ENCODE peak calls at places on chromosomes 1 and 21, in seven cellular contexts. Z, P, K, N, G, S and E are unnamed samples.

GRCh38 chr1:39727221-39727931 is 11.3 kb upstream of the PPIE start:
- ATAC-seq in Z (no peak), P (no peak), K (no peak), N (no peak), G (no peak), S (no peak), E (no peak)

GRCh38 chr1:220817907-220818306 is 31.2 kb downstream of the MTARC1 start:
- ATAC-seq in Z (no peak), P (peak; percentile 73), K (peak; percentile 22), N (peak; percentile 62), G (no peak), S (no peak), E (peak; percentile 71)

GRCh38 chr21:42245348-42246185 is 26.6 kb downstream of the ABCG1 start:
- ATAC-seq in Z (peak; percentile 58), P (peak; percentile 54), K (no peak), N (no peak), G (peak; percentile 23), S (no peak), E (no peak)

GRCh38 chr1:9910080-9910424 is at the start of gene CTNNBIP1:
- ATAC-seq in Z (no peak), P (peak; percentile 81), K (no peak), N (no peak), G (no peak), S (peak; percentile 57), E (peak; percentile 93)

GRCh38 chr1:174768516-174768915 is 231.2 kb upstream of the CACYBP start:
- ATAC-seq in Z (no peak), P (no peak), K (no peak), N (no peak), G (no peak), S (no peak), E (no peak)

GRCh38 chr1:6171546-6172124 is 8.5 kb downstream of the CHD5 start:
- ATAC-seq in Z (peak; percentile 45), P (no peak), K (peak; percentile 77), N (no peak), G (no peak), S (peak; percentile 87), E (no peak)

GRCh38 chr1:218397752-218398339 is 52.7 kb downstream of the TGFB2 start:
- ATAC-seq in Z (no peak), P (no peak), K (no peak), N (peak; percentile 80), G (peak; percentile 15), S (peak; percentile 62), E (no peak)

GRCh38 chr1:184891440-184891839 is 82.9 kb downstream of the NIBAN1 start:
- ATAC-seq in Z (peak; percentile 44), P (peak; percentile 22), K (no peak), N (no peak), G (no peak), S (no peak), E (no peak)

GRCh38 chr21:42062543-42063022 is 8.5 kb upstream of the UMODL1 start:
- ATAC-seq in Z (peak; percentile 39), P (no peak), K (no peak), N (no peak), G (peak; percentile 7), S (peak; percentile 15), E (no peak)

GRCh38 chr1:203263496-203263895 is 34.0 kb upstream of the CHIT1 start:
- ATAC-seq in Z (no peak), P (no peak), K (no peak), N (no peak), G (no peak), S (no peak), E (no peak)

GRCh38 chr1:240998024-240998423 is 359.0 kb downstream of the RGS7 start:
- ATAC-seq in Z (no peak), P (no peak), K (no peak), N (no peak), G (no peak), S (no peak), E (no peak)

GRCh38 chr21:45449658-45450502 is 44.9 kb downstream of the COL18A1 start:
- ATAC-seq in Z (no peak), P (no peak), K (no peak), N (no peak), G (peak; percentile 12), S (peak; percentile 4), E (no peak)

GRCh38 chr1:27372022-27372807 is 2.4 kb downstream of the FCN3 start:
- ATAC-seq in Z (no peak), P (no peak), K (no peak), N (no peak), G (no peak), S (peak; percentile 22), E (no peak)

GRCh38 chr1:151166506-151166956 is 587 bp downstream of the SCNM1 start:
- ATAC-seq in Z (no peak), P (no peak), K (peak; percentile 40), N (peak; percentile 2), G (no peak), S (peak; percentile 10), E (no peak)

GRCh38 chr1:110722835-110723234 is 48.1 kb upstream of the KCNA3 start:
- ATAC-seq in Z (no peak), P (no peak), K (no peak), N (no peak), G (no peak), S (no peak), E (no peak)

GRCh38 chr1:100440075-100440809 is 87.9 kb downstream of the CDC14A start:
- ATAC-seq in Z (peak; percentile 88), P (no peak), K (no peak), N (no peak), G (peak; percentile 44), S (no peak), E (no peak)

GRCh38 chr1:243268751-243269460 is 13.1 kb downstream of the SDCCAG8 start:
- ATAC-seq in Z (peak; percentile 31), P (no peak), K (peak; percentile 38), N (no peak), G (no peak), S (no peak), E (no peak)

GRCh38 chr1:234611799-234612351 is 1.9 kb upstream of the IRF2BP2 start:
- ATAC-seq in Z (no peak), P (peak; percentile 7), K (no peak), N (no peak), G (peak; percentile 2), S (peak; percentile 27), E (no peak)

GRCh38 chr1:199226163-199226562 is 587.3 kb downstream of the PTPRC start:
- ATAC-seq in Z (no peak), P (no peak), K (no peak), N (no peak), G (no peak), S (no peak), E (no peak)

GRCh38 chr1:210475806-210476205 is 147.1 kb downstream of the HHAT start:
- ATAC-seq in Z (no peak), P (no peak), K (no peak), N (no peak), G (no peak), S (no peak), E (no peak)

GRCh38 chr1:184219414-184219813 is 167.4 kb upstream of the C1orf21 start:
- ATAC-seq in Z (no peak), P (no peak), K (no peak), N (no peak), G (no peak), S (no peak), E (no peak)

GRCh38 chr1:20654104-20654690 is 7.0 kb downstream of the DDOST start:
- ATAC-seq in Z (peak; percentile 56), P (peak; percentile 74), K (no peak), N (no peak), G (no peak), S (no peak), E (no peak)

GRCh38 chr1:115374598-115374997 is 36.5 kb upstream of the NGF start:
- ATAC-seq in Z (no peak), P (no peak), K (no peak), N (no peak), G (no peak), S (no peak), E (no peak)

GRCh38 chr1:115379943-115380342 is 41.9 kb upstream of the NGF start:
- ATAC-seq in Z (no peak), P (no peak), K (no peak), N (no peak), G (no peak), S (no peak), E (no peak)

GRCh38 chr1:115373305-115373704 is 35.3 kb upstream of the NGF start:
- ATAC-seq in Z (no peak), P (no peak), K (peak; percentile 81), N (no peak), G (no peak), S (no peak), E (no peak)

DNA sequence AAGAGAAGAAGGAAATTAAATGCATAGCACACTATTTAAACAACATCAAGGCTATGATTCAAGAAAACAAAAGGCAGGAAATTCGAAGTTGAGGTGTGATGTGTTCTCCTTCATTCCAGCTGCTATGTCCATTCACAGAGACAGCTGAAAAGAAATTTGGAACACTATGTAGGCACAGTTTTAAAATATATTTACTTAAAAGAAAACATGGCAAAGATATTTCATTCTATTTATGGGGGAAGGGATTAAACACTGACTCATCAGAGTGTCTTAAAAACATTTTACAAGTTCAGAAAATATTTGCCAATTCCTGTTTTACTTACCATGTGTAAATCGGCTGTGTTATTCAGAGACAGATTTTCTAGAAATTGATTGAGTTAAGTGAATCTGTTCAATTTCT is 39.4 kb upstream of the NGF start:
- ATAC-seq in Z (no peak), P (no peak), K (peak; percentile 59), N (no peak), G (no peak), S (no peak), E (no peak)
- TF ChIP-seq POLR2A in Z (no peak), P (no peak), K (no peak), N (no peak), G (no peak), S (no peak), E (no peak)

GRCh38 chr1:59057211-59057694 is 239.6 kb upstream of the FGGY start:
- ATAC-seq in Z (peak; percentile 90), P (peak; percentile 80), K (peak; percentile 76), N (peak; percentile 86), G (peak; percentile 86), S (peak; percentile 88), E (peak; percentile 85)
- TF ChIP-seq POLR2A in Z (no peak), P (no peak), K (no peak), N (peak; percentile 94), G (no peak), S (no peak), E (peak; percentile 38)

DNA sequence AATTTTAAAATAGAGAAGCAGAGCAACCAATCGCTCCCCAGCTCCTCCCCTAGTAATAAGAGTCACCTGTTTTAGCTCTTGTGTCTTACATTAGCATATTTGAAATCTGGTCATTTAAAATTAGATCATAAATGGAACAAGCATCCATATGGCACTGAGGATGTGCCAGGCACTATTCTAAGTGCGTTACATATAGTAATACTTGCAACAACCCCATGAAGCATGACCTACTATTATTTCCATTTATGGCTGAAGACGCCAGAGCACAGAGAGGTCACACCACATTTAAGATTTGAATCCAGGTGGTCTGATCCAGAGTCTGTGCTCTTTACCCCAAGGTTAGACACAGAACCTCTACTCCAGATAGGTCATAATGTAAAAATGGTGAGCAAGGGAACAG is 82.1 kb upstream of the HIVEP3 start:
- ATAC-seq in Z (no peak), P (no peak), K (no peak), N (no peak), G (no peak), S (no peak), E (no peak)
- TF ChIP-seq POLR2A in Z (no peak), P (no peak), K (no peak), N (no peak), G (no peak), S (no peak), E (no peak)

DNA sequence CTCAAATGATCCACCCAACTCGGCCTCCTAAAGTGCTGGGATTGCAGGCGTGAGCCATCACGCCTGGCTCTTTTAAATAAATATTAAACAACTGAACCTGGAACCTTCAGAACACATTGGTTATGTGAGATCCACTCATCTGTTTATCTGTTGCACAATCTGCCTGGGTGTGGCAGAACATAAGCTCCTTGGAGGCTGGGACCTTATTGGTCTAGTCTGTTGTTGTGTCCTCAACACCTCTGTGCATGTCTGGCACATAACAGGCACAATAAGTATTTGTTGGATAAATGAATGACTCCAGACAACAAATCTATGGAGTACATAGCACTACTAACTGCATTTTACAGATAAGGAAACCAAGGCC is 4.1 kb upstream of the NBL1 start:
- ATAC-seq in Z (no peak), P (peak; percentile 78), K (no peak), N (no peak), G (peak; percentile 23), S (no peak), E (no peak)
- TF ChIP-seq POLR2A in Z (no peak), P (no peak), K (no peak), N (no peak), G (no peak), S (no peak), E (no peak)